ENCODE peak calls at places on chromosomes 7 and 10, in seven cellular contexts. X is endothelial cell, P is kidney, H is AG09319, A is hepatocyte, D is bronchial epithelial cell, B is uterus. J is an unnamed sample.

GRCh38 chr7:73827568-73828106 is 3.2 kb upstream of the CLDN4 start:
- DNase-seq in A (peak), B (no peak), H (no peak), D (no peak), P (peak), X (no peak), J (peak)

GRCh38 chr7:98372993-98373392 is 27.9 kb downstream of the BAIAP2L1 start:
- DNase-seq in X (no peak), A (no peak), B (no peak), P (no peak), H (no peak), D (peak), J (no peak)

GRCh38 chr10:14219411-14219810 is 111.3 kb downstream of the FRMD4A start:
- DNase-seq in H (no peak), D (no peak), B (no peak), P (no peak), X (no peak), A (no peak), J (no peak)

GRCh38 chr7:50393076-50393475 is 57.1 kb downstream of the FIGNL1 start:
- DNase-seq in P (no peak), H (no peak), B (no peak), D (no peak), A (no peak), X (no peak), J (no peak)

GRCh38 chr10:59944339-59944935 is 38.1 kb upstream of the CCDC6 start:
- DNase-seq in A (no peak), B (no peak), D (peak), P (no peak), X (no peak), H (no peak), J (no peak)

GRCh38 chr7:103380395-103381191 is 33.1 kb downstream of the PSMC2 start:
- DNase-seq in X (no peak), A (peak), B (no peak), H (no peak), P (no peak), D (no peak), J (no peak)

GRCh38 chr7:96342036-96342435 is 20.1 kb upstream of the SLC25A13 start:
- DNase-seq in D (no peak), A (no peak), H (no peak), X (no peak), P (no peak), B (no peak), J (no peak)

GRCh38 chr7:158258411-158259130 is 329.1 kb downstream of the PTPRN2 start:
- DNase-seq in B (no peak), A (no peak), P (peak), X (no peak), H (no peak), D (no peak), J (no peak)

GRCh38 chr7:123494193-123494796 is 40.1 kb downstream of the IQUB start:
- DNase-seq in B (no peak), A (peak), H (no peak), P (no peak), X (no peak), D (peak), J (peak)

GRCh38 chr10:110212119-110213006 is 5.0 kb downstream of the MXI1 start:
- DNase-seq in P (no peak), B (no peak), H (no peak), X (no peak), A (peak), D (peak), J (peak)

GRCh38 chr10:79984851-79985250 is 35.9 kb upstream of the SFTPD start:
- DNase-seq in A (peak), D (peak), H (no peak), B (no peak), P (no peak), X (no peak), J (no peak)

GRCh38 chr7:91187061-91187460 is 77.2 kb upstream of the FZD1 start:
- DNase-seq in D (no peak), B (no peak), A (no peak), P (no peak), X (no peak), H (no peak), J (no peak)

GRCh38 chr7:70047891-70048448 is 449.7 kb downstream of the AUTS2 start:
- DNase-seq in D (no peak), X (no peak), B (no peak), P (no peak), H (no peak), A (no peak), J (no peak)

GRCh38 chr7:1440620-1441019 is 18.6 kb downstream of the MICALL2 start:
- DNase-seq in D (no peak), P (no peak), A (no peak), X (no peak), B (no peak), H (no peak), J (no peak)

GRCh38 chr7:27091125-27091524 is 4.7 kb downstream of the HOXA1 start:
- DNase-seq in H (no peak), D (no peak), B (no peak), X (no peak), P (no peak), A (no peak), J (no peak)

GRCh38 chr10:9951481-9952257 is 1066.0 kb upstream of the CELF2 start:
- DNase-seq in H (no peak), D (no peak), X (no peak), B (no peak), P (no peak), A (no peak), J (no peak)

GRCh38 chr10:122419016-122419415 is 35.4 kb upstream of the ARMS2 start:
- DNase-seq in D (no peak), P (no peak), X (no peak), A (no peak), H (no peak), B (no peak), J (no peak)

GRCh38 chr7:116726713-116727431 is 54.9 kb downstream of the MET start:
- DNase-seq in H (no peak), A (no peak), D (no peak), X (no peak), P (no peak), B (no peak), J (no peak)

GRCh38 chr7:50446542-50446960 is 3.6 kb downstream of the FIGNL1 start:
- DNase-seq in P (no peak), H (no peak), B (no peak), A (peak), X (no peak), D (peak), J (no peak)

GRCh38 chr10:21705828-21706176 is 171.8 kb downstream of the MLLT10 start:
- DNase-seq in A (no peak), B (no peak), X (no peak), H (no peak), P (no peak), D (no peak), J (no peak)

GRCh38 chr7:288671-289101 is 1.3 kb upstream of the FOXL3 start:
- DNase-seq in D (no peak), X (no peak), H (no peak), P (peak), A (no peak), B (no peak), J (no peak)

GRCh38 chr7:3754488-3755365 is 453.7 kb downstream of the SDK1 start:
- DNase-seq in X (no peak), B (no peak), D (no peak), P (no peak), A (peak), H (peak), J (no peak)

GRCh38 chr7:11290859-11291258 is 317.2 kb downstream of the PHF14 start:
- DNase-seq in H (no peak), D (no peak), P (no peak), A (no peak), X (no peak), B (no peak), J (no peak)

GRCh38 chr7:159144756-159145543 is at the start of gene VIPR2:
- DNase-seq in D (no peak), H (no peak), P (no peak), A (peak), X (no peak), B (peak), J (no peak)

GRCh38 chr7:149720372-149721083 is 52.9 kb downstream of the ZNF467 start:
- DNase-seq in A (peak), H (no peak), B (no peak), P (peak), X (no peak), D (no peak), J (peak)

GRCh38 chr7:47584128-47584865 is 2.4 kb upstream of the TNS3 start:
- DNase-seq in H (no peak), X (no peak), P (no peak), A (no peak), D (no peak), B (no peak), J (no peak)

GRCh38 chr10:78763651-78764395 is 304.9 kb upstream of the ZMIZ1 start:
- DNase-seq in P (no peak), B (peak), X (no peak), H (no peak), A (no peak), D (no peak), J (peak)
- TF ChIP-seq CTCF in P (no peak), B (no peak), X (no peak), H (no peak), A (no peak), D (no peak), J (no peak)

GRCh38 chr10:85510682-85511081 is 855.9 kb downstream of the GRID1 start:
- DNase-seq in D (no peak), H (no peak), B (no peak), X (no peak), P (no peak), A (no peak), J (no peak)
- TF ChIP-seq CTCF in D (peak), H (no peak), B (no peak), X (no peak), P (no peak), A (no peak), J (no peak)

GRCh38 chr7:78221961-78222751 is 423.6 kb downstream of the PHTF2 start:
- DNase-seq in P (no peak), A (no peak), X (no peak), H (no peak), D (no peak), B (no peak), J (no peak)

GRCh38 chr7:78224923-78225322 is 426.4 kb downstream of the PHTF2 start:
- DNase-seq in P (no peak), D (no peak), A (no peak), H (no peak), X (no peak), B (no peak), J (no peak)

GRCh38 chr7:78223598-78223997 is 425.0 kb downstream of the PHTF2 start:
- DNase-seq in H (no peak), D (no peak), B (no peak), A (no peak), P (no peak), X (no peak), J (no peak)

GRCh38 chr7:78225534-78225933 is 427.0 kb downstream of the PHTF2 start:
- DNase-seq in A (no peak), X (no peak), D (no peak), P (no peak), B (no peak), H (no peak), J (no peak)

DNA sequence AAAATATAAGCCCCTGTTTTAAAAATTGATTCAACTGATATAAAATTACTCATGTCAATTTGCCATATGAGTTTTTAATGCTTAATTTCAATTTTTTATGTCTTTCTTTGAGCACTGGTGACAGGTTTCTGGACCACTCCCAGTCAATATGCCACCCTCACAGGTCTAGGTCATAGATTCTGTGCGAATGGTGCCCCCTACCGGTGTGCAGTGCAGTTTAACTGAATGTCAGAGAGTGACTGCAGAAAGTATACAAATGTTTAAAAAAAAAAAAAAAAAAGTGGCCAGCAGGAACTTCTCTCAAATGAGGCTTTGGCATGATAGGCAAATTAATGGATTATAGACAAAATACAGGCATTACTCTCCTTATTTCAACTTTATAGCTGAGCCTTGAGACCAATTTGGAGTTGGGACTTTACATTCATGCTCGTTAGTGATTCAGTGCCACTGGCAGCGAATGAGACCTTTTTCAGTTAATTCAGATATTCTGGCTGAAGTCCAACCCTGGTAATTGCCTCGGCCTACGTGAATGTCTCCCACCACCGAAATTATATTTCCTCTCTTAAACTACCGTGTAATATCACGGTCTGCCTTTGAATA is 427.6 kb downstream of the PHTF2 start:
- DNase-seq in A (peak), P (no peak), B (no peak), H (peak), X (peak), D (peak), J (no peak)
- TF ChIP-seq CTCF in A (peak), P (peak), B (no peak), H (peak), X (peak), D (peak), J (peak)

GRCh38 chr7:151852486-151853396 is 24.2 kb downstream of the PRKAG2 start:
- DNase-seq in B (no peak), D (no peak), H (no peak), P (peak), X (no peak), A (no peak), J (no peak)
- TF ChIP-seq CTCF in B (no peak), D (no peak), H (no peak), P (no peak), X (no peak), A (no peak), J (no peak)

GRCh38 chr7:154425326-154425725 is 373.1 kb downstream of the DPP6 start:
- DNase-seq in B (no peak), A (no peak), H (no peak), D (no peak), X (no peak), P (no peak), J (no peak)
- TF ChIP-seq CTCF in B (no peak), A (no peak), H (no peak), D (no peak), X (no peak), P (no peak), J (no peak)

GRCh38 chr10:103854687-103855423 is 521 bp downstream of the SH3PXD2A start:
- DNase-seq in D (no peak), A (peak), X (peak), B (peak), H (no peak), P (no peak), J (peak)
- TF ChIP-seq CTCF in D (peak), A (peak), X (no peak), B (no peak), H (peak), P (no peak), J (no peak)

DNA sequence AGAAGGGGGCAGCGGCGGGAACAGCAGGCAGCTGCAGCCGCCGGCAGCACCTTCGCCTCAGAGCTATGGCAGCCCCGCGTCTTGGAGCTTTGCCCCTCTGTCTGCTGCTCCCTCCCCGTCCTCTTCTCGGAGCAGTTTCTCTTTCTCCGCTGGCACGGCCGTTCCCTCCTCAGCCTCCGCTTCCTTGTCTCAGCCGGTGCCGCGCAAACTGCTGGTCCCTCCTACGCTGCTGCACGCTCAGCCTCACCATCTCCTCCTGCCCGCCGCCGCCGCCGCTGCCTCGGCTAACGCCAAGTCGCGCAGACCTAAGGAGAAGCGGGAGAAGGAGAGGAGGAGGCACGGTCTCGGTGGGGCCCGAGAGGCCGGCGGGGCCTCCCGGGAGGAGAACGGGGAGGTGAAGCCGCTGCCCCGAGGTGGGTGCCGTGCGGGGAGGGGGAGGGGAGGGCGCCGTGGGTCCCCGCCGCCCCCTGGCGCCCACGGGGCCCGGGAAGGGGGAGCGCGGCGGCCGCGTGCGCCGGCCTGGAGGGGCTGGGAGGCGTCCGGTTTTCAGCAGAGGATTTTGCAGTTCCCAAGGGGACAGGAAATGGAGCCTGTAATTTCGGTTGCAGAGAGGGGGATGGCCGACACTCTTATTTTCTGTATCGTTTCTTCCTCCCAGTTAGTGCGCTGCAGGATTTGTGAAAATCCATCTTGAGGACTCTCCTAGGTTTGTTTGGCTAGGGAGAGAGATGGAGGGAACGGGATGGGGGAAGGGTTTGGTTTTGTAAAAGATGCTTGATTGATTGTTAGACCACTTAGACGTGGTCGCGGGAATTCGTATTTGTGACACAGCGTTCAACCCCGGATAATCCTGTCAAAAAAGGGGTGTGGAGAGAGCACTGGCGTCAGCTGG is 630 bp downstream of the RSBN1L start:
- DNase-seq in D (peak), B (peak), X (peak), P (peak), A (peak), H (no peak), J (peak)
- TF ChIP-seq CTCF in D (no peak), B (no peak), X (no peak), P (no peak), A (no peak), H (no peak), J (no peak)

GRCh38 chr7:42126475-42127231 is 110.4 kb downstream of the GLI3 start:
- DNase-seq in A (no peak), H (no peak), X (no peak), D (no peak), P (no peak), B (no peak), J (no peak)

GRCh38 chr7:42127232-42127622 is 109.8 kb downstream of the GLI3 start:
- DNase-seq in P (no peak), X (no peak), B (no peak), H (no peak), D (no peak), A (no peak), J (no peak)

GRCh38 chr7:42125321-42125720 is 111.7 kb downstream of the GLI3 start:
- DNase-seq in P (no peak), H (no peak), B (no peak), D (no peak), A (no peak), X (no peak), J (no peak)

GRCh38 chr7:42123716-42124115 is 113.3 kb downstream of the GLI3 start:
- DNase-seq in A (no peak), B (no peak), H (no peak), D (no peak), P (no peak), X (no peak), J (no peak)

GRCh38 chr7:42128703-42129102 is 108.3 kb downstream of the GLI3 start:
- DNase-seq in P (no peak), A (no peak), D (peak), X (peak), B (no peak), H (no peak), J (no peak)
- TF ChIP-seq CTCF in P (no peak), A (peak), D (peak), X (no peak), B (no peak), H (peak), J (no peak)

GRCh38 chr7:139629392-139630082 is 106.1 kb downstream of the CLEC2L start:
- DNase-seq in X (no peak), A (no peak), H (no peak), P (no peak), D (no peak), B (no peak), J (no peak)
- TF ChIP-seq CTCF in X (no peak), A (no peak), H (no peak), P (no peak), D (no peak), B (no peak), J (no peak)

GRCh38 chr10:94220717-94221116 is 142.0 kb downstream of the NOC3L start:
- DNase-seq in A (no peak), X (no peak), B (no peak), P (no peak), H (no peak), D (no peak), J (no peak)

GRCh38 chr10:94223702-94224370 is 138.9 kb downstream of the NOC3L start:
- DNase-seq in X (no peak), H (peak), D (no peak), B (no peak), A (no peak), P (no peak), J (no peak)

GRCh38 chr10:94224656-94225055 is 138.1 kb downstream of the NOC3L start:
- DNase-seq in H (no peak), X (no peak), A (no peak), P (no peak), B (no peak), D (peak), J (no peak)

GRCh38 chr10:94230134-94230785 is 132.5 kb downstream of the NOC3L start:
- DNase-seq in H (no peak), B (no peak), A (no peak), X (no peak), P (no peak), D (no peak), J (no peak)

GRCh38 chr10:94225589-94225988 is 137.2 kb downstream of the NOC3L start:
- DNase-seq in A (no peak), D (peak), H (no peak), P (no peak), B (no peak), X (no peak), J (no peak)
- TF ChIP-seq CTCF in A (peak), D (peak), H (no peak), P (no peak), B (no peak), X (no peak), J (no peak)

J was measured in GM13976.